ENCODE peak calls at places on chromosomes 2 and 18, in nine cellular contexts. D is Ammon's horn, Y is amygdala, H is fibroblast of pulmonary artery, O is body of pancreas, U is mucosa of gallbladder, X is cardiac septum, N is amniotic stem cell, I is Right ventricle myocardium superior. L is an unnamed sample.

GRCh38 chr2:47310801-47311560 is 92.0 kb upstream of the MSH2 start:
- DNase-seq in O (peak; percentile 30), D (peak; percentile 97), N (no peak), Y (peak; percentile 79), U (peak; percentile 29), H (no peak), X (peak; percentile 85), I (peak; percentile 76), L (no peak)

GRCh38 chr2:44843086-44843485 is 98.4 kb upstream of the SIX3 start:
- DNase-seq in I (no peak), X (no peak), U (no peak), H (no peak), Y (no peak), D (no peak), O (no peak), N (no peak), L (no peak)

GRCh38 chr18:13175754-13176210 is 42.8 kb upstream of the LDLRAD4 start:
- DNase-seq in H (no peak), N (no peak), X (no peak), D (no peak), I (no peak), U (no peak), Y (no peak), O (no peak), L (no peak)

GRCh38 chr18:74524097-74524496 is 10.2 kb upstream of the CNDP1 start:
- DNase-seq in U (no peak), X (no peak), D (no peak), I (no peak), O (peak; percentile 13), H (no peak), N (no peak), Y (no peak), L (peak; percentile 66)

GRCh38 chr2:72757177-72757775 is 68.6 kb downstream of the EXOC6B start:
- DNase-seq in D (no peak), N (peak; percentile 24), X (no peak), H (peak; percentile 96), Y (no peak), U (peak; percentile 65), I (no peak), O (peak; percentile 57), L (no peak)

GRCh38 chr18:74146756-74147155 is 878 bp downstream of the FBXO15 start:
- DNase-seq in I (no peak), Y (no peak), O (no peak), D (no peak), U (no peak), X (no peak), N (peak; percentile 5), H (no peak), L (peak; percentile 81)

GRCh38 chr2:147382322-147382948 is 462.4 kb upstream of the ACVR2A start:
- DNase-seq in O (peak; percentile 15), Y (no peak), U (peak; percentile 44), N (no peak), I (no peak), H (no peak), X (no peak), D (no peak), L (peak; percentile 43)

GRCh38 chr2:101197215-101197745 is 46.1 kb upstream of the TBC1D8 start:
- DNase-seq in N (no peak), H (no peak), X (no peak), O (no peak), D (no peak), I (no peak), Y (no peak), U (no peak), L (no peak)

GRCh38 chr2:205094031-205094430 is 548.8 kb downstream of the PARD3B start:
- DNase-seq in Y (no peak), D (no peak), N (no peak), X (no peak), U (no peak), H (no peak), I (no peak), O (no peak), L (no peak)

GRCh38 chr2:23390152-23390551 is 5.2 kb downstream of the KLHL29 start:
- DNase-seq in U (no peak), O (no peak), D (peak; percentile 49), H (no peak), N (no peak), X (no peak), Y (no peak), I (no peak), L (no peak)

GRCh38 chr18:45517181-45517741 is 98.0 kb upstream of the SLC14A2 start:
- DNase-seq in U (no peak), D (no peak), I (peak; percentile 80), X (no peak), Y (no peak), H (no peak), O (no peak), N (no peak), L (no peak)

GRCh38 chr2:82027901-82028570 is 1723.5 kb upstream of the LRRTM1 start:
- DNase-seq in D (no peak), I (no peak), U (no peak), X (no peak), H (no peak), Y (no peak), O (no peak), N (no peak), L (no peak)

GRCh38 chr2:237207641-237208040 is 122.0 kb downstream of the COPS8 start:
- DNase-seq in D (no peak), Y (no peak), O (peak; percentile 36), X (peak; percentile 85), N (no peak), H (peak; percentile 97), U (peak; percentile 71), I (peak; percentile 92), L (no peak)

GRCh38 chr2:47177042-47177565 is 22.0 kb upstream of the STPG4 start:
- DNase-seq in H (no peak), D (no peak), O (no peak), U (no peak), Y (no peak), X (no peak), N (no peak), I (no peak), L (no peak)

L was measured in NCI-H1417.